ENCODE peak calls at places on chromosome 1, in six cellular contexts. I is LoVo, R is tibial nerve, N is substantia nigra, B is SHP77 treated with DMSO at 0.1 percent for 48 hours, G is AG09319. L is an unnamed sample.
A peak's percentile ranks its signal among the peaks of the same experiment; 100 is the strongest.

GRCh38 chr1:85122169-85122568 is 73.9 kb upstream of the MCOLN3 start:
- DNase-seq in I (no peak), R (no peak), N (no peak), B (no peak), G (no peak), L (no peak)

GRCh38 chr1:218460367-218460766 is 115.2 kb downstream of the TGFB2 start:
- DNase-seq in I (no peak), R (no peak), N (peak; percentile 21), B (no peak), G (no peak), L (no peak)

GRCh38 chr1:218164930-218165686 is 120.0 kb upstream of the RRP15 start:
- DNase-seq in I (peak; percentile 19), R (no peak), N (no peak), B (no peak), G (no peak), L (no peak)

GRCh38 chr1:39485046-39485803 is 6.2 kb upstream of the BMP8A start:
- DNase-seq in I (no peak), R (no peak), N (peak; percentile 40), B (no peak), G (no peak), L (no peak)

GRCh38 chr1:200231787-200232222 is 178.0 kb downstream of the ZNF281 start:
- DNase-seq in I (no peak), R (no peak), N (no peak), B (no peak), G (no peak), L (peak; percentile 5)

GRCh38 chr1:110879758-110880606 is 7.0 kb downstream of the CD53 start:
- DNase-seq in I (no peak), R (no peak), N (no peak), B (no peak), G (no peak), L (no peak)

GRCh38 chr1:228185641-228185965 is 20.0 kb downstream of the IBA57 start:
- DNase-seq in I (no peak), R (no peak), N (no peak), B (no peak), G (no peak), L (no peak)

GRCh38 chr1:199723557-199723956 is 304.0 kb upstream of the NR5A2 start:
- DNase-seq in I (no peak), R (no peak), N (no peak), B (no peak), G (peak; percentile 8), L (no peak)

GRCh38 chr1:115411388-115412063 is 73.5 kb upstream of the NGF start:
- DNase-seq in I (peak; percentile 56), R (no peak), N (no peak), B (no peak), G (peak; percentile 63), L (no peak)

GRCh38 chr1:228018125-228018398 is 11.3 kb downstream of the WNT3A start:
- DNase-seq in I (no peak), R (no peak), N (no peak), B (no peak), G (no peak), L (no peak)

GRCh38 chr1:6129313-6129712 is 50.8 kb downstream of the CHD5 start:
- DNase-seq in I (no peak), R (no peak), N (no peak), B (no peak), G (no peak), L (no peak)

GRCh38 chr1:185533596-185533995 is 200.6 kb upstream of the HMCN1 start:
- DNase-seq in I (no peak), R (no peak), N (no peak), B (peak; percentile 12), G (no peak), L (no peak)

GRCh38 chr1:35539824-35540261 is 17.4 kb downstream of the KIAA0319L start:
- DNase-seq in I (no peak), R (no peak), N (no peak), B (no peak), G (no peak), L (no peak)

L was measured in NCI-H2081 treated with DMSO at 0.1 percent for 48 hours.